ENCODE peak calls at places on chromosomes 2 and 18, in nine cellular contexts. M, A, S, L, Q, C, V, W and Z are unnamed samples.

GRCh38 chr2:36780231-36780808 is 83.8 kb downstream of the VIT start:
- DNase-seq in L (no peak), W (peak), S (peak), V (no peak), A (peak), M (peak), Q (no peak), C (peak), Z (peak)

GRCh38 chr2:189633392-189633811 is 27.9 kb upstream of the ASNSD1 start:
- DNase-seq in M (no peak), Q (no peak), W (no peak), C (no peak), L (no peak), V (no peak), A (no peak), S (no peak), Z (no peak)

GRCh38 chr18:41134426-41134825 is 820.6 kb upstream of the PIK3C3 start:
- DNase-seq in M (no peak), Q (no peak), C (no peak), W (no peak), S (no peak), L (no peak), A (peak), V (no peak), Z (no peak)

GRCh38 chr2:25567406-25567805 is 106.0 kb downstream of the DTNB start:
- DNase-seq in A (peak), M (peak), V (no peak), W (peak), L (no peak), S (peak), C (no peak), Q (no peak), Z (peak)

GRCh38 chr2:55061534-55062344 is 11.5 kb upstream of the RTN4 start:
- DNase-seq in Q (no peak), A (no peak), L (no peak), C (no peak), V (no peak), W (no peak), M (no peak), S (no peak), Z (no peak)

GRCh38 chr2:97741251-97741650 is 27.9 kb downstream of the ZAP70 start:
- DNase-seq in Q (no peak), S (no peak), L (peak), C (no peak), W (no peak), V (no peak), M (no peak), A (no peak), Z (no peak)

GRCh38 chr2:227871375-227871788 is at the start of gene DAW1:
- DNase-seq in A (peak), W (no peak), C (peak), Q (peak), S (peak), M (no peak), V (peak), L (peak), Z (no peak)

GRCh38 chr2:7427293-7428060 is 510.3 kb downstream of the RNF144A start:
- DNase-seq in W (peak), L (no peak), V (no peak), S (peak), C (peak), M (peak), Q (no peak), A (peak), Z (peak)

GRCh38 chr18:79533146-79533545 is 137.4 kb downstream of the NFATC1 start:
- DNase-seq in A (no peak), W (no peak), V (no peak), S (no peak), M (no peak), C (no peak), L (no peak), Q (peak), Z (no peak)

GRCh38 chr2:153394247-153394646 is 84.3 kb downstream of the RPRM start:
- DNase-seq in W (no peak), Q (no peak), S (no peak), V (no peak), M (no peak), L (no peak), C (no peak), A (no peak), Z (no peak)

GRCh38 chr2:55420244-55420713 is 623 bp upstream of the CCDC88A start:
- DNase-seq in M (no peak), Q (no peak), A (no peak), W (no peak), S (no peak), L (no peak), V (no peak), C (no peak), Z (no peak)

GRCh38 chr2:145460151-145460550 is 940.2 kb upstream of the ZEB2 start:
- DNase-seq in V (no peak), Q (no peak), S (no peak), C (no peak), M (no peak), W (no peak), L (no peak), A (no peak), Z (no peak)

GRCh38 chr2:226213717-226214116 is 585.9 kb downstream of the IRS1 start:
- DNase-seq in S (no peak), W (no peak), A (peak), C (peak), Q (no peak), L (no peak), V (no peak), M (no peak), Z (peak)

GRCh38 chr2:240999001-240999791 is 778 bp downstream of the SNED1 start:
- DNase-seq in L (peak), Q (peak), A (peak), W (no peak), S (no peak), M (no peak), C (no peak), V (peak), Z (no peak)

GRCh38 chr18:9619990-9620389 is 5.6 kb upstream of the PPP4R1 start:
- DNase-seq in Q (peak), V (no peak), L (no peak), M (no peak), S (no peak), C (no peak), A (no peak), W (no peak), Z (peak)

GRCh38 chr2:23803275-23803964 is 123.5 kb downstream of the ATAD2B start:
- DNase-seq in M (no peak), A (peak), Q (no peak), C (peak), W (no peak), L (no peak), S (no peak), V (no peak), Z (no peak)